ENCODE peak calls at places on chromosomes 7 and 10, in nine cellular contexts. F is activated CD8-positive, alpha-beta memory T cell treated with anti-CD3 and anti-CD28 coated beads, Interleukin-2, amount 10 ng/mL, durations not matched to agents 7 days and 5 days; V is OCI-LY7; O is heart left ventricle; R is hypothalamus; Q is stimulated activated CD8-positive, alpha-beta memory T cell treated with anti-CD3 and anti-CD28 coated beads, Interleukin-4, amount 100 ng/mL, for 4 hours; W is NCI-H1105; H is HFFc6; U is HT-29. C is an unnamed sample.

GRCh38 chr7:43112088-43112940 is at the start of gene HECW1:
- DNase-seq in F (no peak), V (no peak), O (no peak), R (peak; percentile 25), Q (no peak), W (no peak), H (no peak), U (no peak), C (no peak)

GRCh38 chr7:87148332-87148955 is 3.8 kb upstream of the DMTF1 start:
- DNase-seq in F (no peak), V (peak; percentile 46), O (no peak), R (no peak), Q (no peak), W (peak; percentile 21), H (peak; percentile 37), U (peak; percentile 34), C (peak; percentile 6)

GRCh38 chr7:151697942-151698341 is 178.2 kb upstream of the RHEB start:
- DNase-seq in F (no peak), V (no peak), O (peak; percentile 43), R (no peak), Q (no peak), W (no peak), H (no peak), U (no peak), C (no peak)

GRCh38 chr7:151735854-151736402 is 141.0 kb downstream of the PRKAG2 start:
- DNase-seq in F (no peak), V (no peak), O (peak; percentile 61), R (no peak), Q (no peak), W (no peak), H (no peak), U (no peak), C (no peak)

GRCh38 chr10:2508971-2509605 is 558.3 kb upstream of the PFKP start:
- DNase-seq in F (no peak), V (no peak), O (no peak), R (no peak), Q (no peak), W (no peak), H (peak; percentile 33), U (no peak), C (peak; percentile 16)

GRCh38 chr7:149799397-149800168 is 26.2 kb upstream of the ZNF467 start:
- DNase-seq in F (peak; percentile 60), V (peak; percentile 63), O (no peak), R (no peak), Q (peak; percentile 15), W (peak; percentile 10), H (no peak), U (peak; percentile 59), C (no peak)

GRCh38 chr10:114821915-114822770 is 563 bp downstream of the FHIP2A start:
- DNase-seq in F (peak; percentile 60), V (peak; percentile 83), O (peak; percentile 72), R (peak; percentile 43), Q (peak; percentile 2), W (no peak), H (no peak), U (peak; percentile 58), C (peak; percentile 43)

GRCh38 chr10:93917814-93918213 is 24.0 kb downstream of the SLC35G1 start:
- DNase-seq in F (no peak), V (no peak), O (no peak), R (no peak), Q (no peak), W (no peak), H (no peak), U (no peak), C (no peak)

GRCh38 chr10:9254353-9254752 is 1199.9 kb downstream of the GATA3 start:
- DNase-seq in F (no peak), V (no peak), O (no peak), R (no peak), Q (no peak), W (no peak), H (peak; percentile 62), U (no peak), C (peak; percentile 24)

GRCh38 chr10:28532509-28533314 is at the start of gene WAC:
- DNase-seq in F (peak; percentile 98), V (peak; percentile 95), O (peak; percentile 99), R (peak; percentile 92), Q (peak; percentile 93), W (peak; percentile 74), H (peak; percentile 89), U (peak; percentile 93), C (peak; percentile 92)

GRCh38 chr10:5948999-5949759 is 28.2 kb downstream of the IL15RA start:
- DNase-seq in F (peak; percentile 55), V (peak; percentile 61), O (peak; percentile 79), R (peak; percentile 65), Q (no peak), W (no peak), H (peak; percentile 70), U (peak; percentile 65), C (peak; percentile 55)

GRCh38 chr7:73870041-73870492 is 9.1 kb downstream of the TMEM270 start:
- DNase-seq in F (no peak), V (no peak), O (peak; percentile 57), R (no peak), Q (no peak), W (no peak), H (no peak), U (no peak), C (no peak)

GRCh38 chr10:734481-734880 is 45.0 kb upstream of the DIP2C start:
- DNase-seq in F (no peak), V (no peak), O (no peak), R (no peak), Q (no peak), W (no peak), H (peak; percentile 34), U (no peak), C (no peak)

GRCh38 chr7:110601710-110602109 is 489.2 kb upstream of the LRRN3 start:
- DNase-seq in F (no peak), V (no peak), O (no peak), R (no peak), Q (no peak), W (no peak), H (no peak), U (no peak), C (no peak)

GRCh38 chr10:73884017-73884416 is 9.7 kb upstream of the CAMK2G start:
- DNase-seq in F (no peak), V (no peak), O (no peak), R (no peak), Q (no peak), W (no peak), H (no peak), U (no peak), C (no peak)

GRCh38 chr7:128006550-128007292 is 24.5 kb downstream of the LRRC4 start:
- DNase-seq in F (no peak), V (no peak), O (no peak), R (no peak), Q (no peak), W (no peak), H (no peak), U (no peak), C (no peak)

GRCh38 chr10:74928742-74929191 is 102.4 kb downstream of the KAT6B start:
- DNase-seq in F (no peak), V (no peak), O (no peak), R (no peak), Q (no peak), W (no peak), H (no peak), U (no peak), C (no peak)

GRCh38 chr7:25889765-25890164 is 262.2 kb upstream of the NFE2L3 start:
- DNase-seq in F (no peak), V (no peak), O (no peak), R (no peak), Q (no peak), W (no peak), H (no peak), U (no peak), C (no peak)

GRCh38 chr7:99709260-99709659 is 25.7 kb downstream of the CYP3A7 start:
- DNase-seq in F (no peak), V (no peak), O (no peak), R (no peak), Q (no peak), W (no peak), H (no peak), U (no peak), C (no peak)

GRCh38 chr7:137848095-137848494 is 1.3 kb upstream of the DGKI start:
- DNase-seq in F (no peak), V (no peak), O (no peak), R (no peak), Q (no peak), W (no peak), H (no peak), U (no peak), C (no peak)

GRCh38 chr7:19090526-19090925 is 26.9 kb downstream of the TWIST1 start:
- DNase-seq in F (no peak), V (no peak), O (no peak), R (no peak), Q (no peak), W (no peak), H (no peak), U (no peak), C (no peak)

GRCh38 chr7:16915405-16915804 is 33.6 kb upstream of the AGR3 start:
- DNase-seq in F (peak; percentile 46), V (no peak), O (no peak), R (no peak), Q (no peak), W (no peak), H (peak; percentile 93), U (no peak), C (peak; percentile 98)

GRCh38 chr10:60908896-60909295 is 35.1 kb downstream of the RHOBTB1 start:
- DNase-seq in F (no peak), V (no peak), O (no peak), R (no peak), Q (no peak), W (no peak), H (no peak), U (no peak), C (no peak)

GRCh38 chr10:102762401-102763015 is 18.8 kb downstream of the WBP1L start:
- DNase-seq in F (no peak), V (no peak), O (no peak), R (no peak), Q (no peak), W (no peak), H (no peak), U (no peak), C (no peak)

GRCh38 chr10:30687698-30688213 is 58.2 kb upstream of the LYZL2 start:
- DNase-seq in F (peak; percentile 88), V (peak; percentile 81), O (peak; percentile 83), R (peak; percentile 76), Q (peak; percentile 55), W (peak; percentile 55), H (peak; percentile 77), U (peak; percentile 92), C (peak; percentile 65)

C was measured in mammary epithelial cell.